ENCODE peak calls at places on chromosomes 12 and 14, in four cellular contexts. G, C, A and L are unnamed samples.

GRCh38 chr12:58554522-58555157 is 365.7 kb downstream of the LRIG3 start:
- DNase-seq in C (no peak), A (peak), G (no peak), L (no peak)

GRCh38 chr14:98721061-98721460 is 550.9 kb downstream of the BCL11B start:
- DNase-seq in G (no peak), A (no peak), C (no peak), L (no peak)

GRCh38 chr12:12723147-12723680 is 6.0 kb downstream of the CDKN1B start:
- DNase-seq in C (no peak), G (no peak), A (no peak), L (no peak)

GRCh38 chr14:23175823-23176222 is 7.6 kb downstream of the SLC7A8 start:
- DNase-seq in C (no peak), G (no peak), A (no peak), L (no peak)

GRCh38 chr14:89025581-89026236 is 201.3 kb downstream of the TTC8 start:
- DNase-seq in A (no peak), C (peak), G (no peak), L (peak)

GRCh38 chr12:6065131-6065871 is 59.2 kb downstream of the VWF start:
- DNase-seq in G (no peak), A (no peak), C (no peak), L (no peak)

GRCh38 chr12:27906127-27906500 is 66.4 kb downstream of the PTHLH start:
- DNase-seq in G (no peak), A (no peak), C (peak), L (no peak)

GRCh38 chr12:43957732-43958131 is 121.9 kb downstream of the TMEM117 start:
- DNase-seq in G (no peak), A (peak), C (peak), L (peak)

GRCh38 chr12:106118278-106118820 is 20.4 kb downstream of the NUAK1 start:
- DNase-seq in C (no peak), G (no peak), A (no peak), L (no peak)

GRCh38 chr12:75892779-75893408 is 138.7 kb downstream of the PHLDA1 start:
- DNase-seq in C (peak), A (no peak), G (no peak), L (no peak)

GRCh38 chr14:92553456-92553855 is 39.9 kb downstream of the RIN3 start:
- DNase-seq in C (peak), A (no peak), G (no peak), L (no peak)

DNA sequence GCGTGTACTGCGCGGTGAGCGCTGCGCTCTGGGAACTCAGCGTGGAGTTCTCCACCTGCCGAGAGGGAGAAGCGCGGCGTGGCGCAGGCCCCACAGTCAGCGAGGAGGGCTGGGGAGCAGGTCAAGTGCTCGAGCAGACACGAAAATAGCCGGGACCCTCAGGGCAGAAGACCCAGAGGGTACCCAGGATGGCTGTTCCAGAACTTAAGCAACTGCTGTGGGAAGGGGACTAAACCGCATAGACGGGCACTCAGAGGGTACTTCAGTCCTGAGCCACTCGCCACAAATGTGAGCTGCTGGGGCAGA is 59.4 kb upstream of the GPR68 start:
- DNase-seq in G (no peak), C (no peak), A (no peak), L (no peak)
- H3K4me3 ChIP-seq in G (no peak), C (no peak), A (no peak), L (no peak)

DNA sequence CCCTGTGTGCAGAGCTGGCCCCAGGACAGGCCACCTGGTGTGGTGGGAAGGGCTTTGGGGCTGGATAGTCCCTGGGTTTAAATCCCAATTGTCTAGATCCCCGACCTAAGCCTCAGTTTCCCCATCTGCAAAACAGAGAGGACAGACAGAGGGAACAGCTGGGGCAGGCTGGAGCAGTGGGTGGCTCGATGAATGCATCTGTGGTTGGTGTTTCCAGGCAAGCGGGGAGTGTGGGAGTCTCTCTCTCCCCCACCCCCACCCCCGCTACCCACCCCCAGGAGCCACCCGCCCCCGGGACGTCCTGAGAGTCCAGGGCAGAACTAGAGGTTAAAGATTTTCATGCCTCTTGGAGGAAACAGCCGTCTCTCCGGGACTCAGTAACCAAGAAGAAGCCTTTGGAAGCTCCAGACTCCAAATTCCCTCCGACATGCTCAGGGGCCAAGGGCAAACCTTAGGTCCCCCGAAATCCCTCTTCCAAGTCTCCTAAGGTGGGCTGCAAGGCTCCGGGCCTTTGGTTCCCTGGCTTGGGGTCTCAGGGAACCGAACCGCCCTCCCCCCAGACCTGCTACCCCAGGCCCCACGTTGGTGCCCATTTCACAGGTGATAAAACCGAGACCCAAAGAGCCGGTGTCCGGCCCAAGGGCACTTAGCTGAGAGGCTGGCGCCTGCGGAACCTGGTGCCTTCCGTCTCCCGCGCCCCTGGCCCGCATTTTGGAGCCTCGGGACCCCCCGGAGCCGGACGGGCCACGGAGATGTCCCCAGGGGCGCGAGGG is 478 bp downstream of the TRPV4 start:
- DNase-seq in C (no peak), G (no peak), A (no peak), L (no peak)
- H3K4me3 ChIP-seq in C (peak), G (peak), A (no peak), L (peak)

GRCh38 chr14:96122496-96122895 is 82.1 kb upstream of the BDKRB2 start:
- DNase-seq in C (peak), A (no peak), G (no peak), L (peak)

GRCh38 chr14:96119947-96120346 is 80.8 kb downstream of the C14orf132 start:
- DNase-seq in C (no peak), G (no peak), A (no peak), L (no peak)

GRCh38 chr14:96120392-96120791 is 81.2 kb downstream of the C14orf132 start:
- DNase-seq in A (no peak), C (no peak), G (no peak), L (no peak)

GRCh38 chr14:96120941-96121340 is 81.8 kb downstream of the C14orf132 start:
- DNase-seq in C (no peak), A (no peak), G (no peak), L (no peak)

DNA sequence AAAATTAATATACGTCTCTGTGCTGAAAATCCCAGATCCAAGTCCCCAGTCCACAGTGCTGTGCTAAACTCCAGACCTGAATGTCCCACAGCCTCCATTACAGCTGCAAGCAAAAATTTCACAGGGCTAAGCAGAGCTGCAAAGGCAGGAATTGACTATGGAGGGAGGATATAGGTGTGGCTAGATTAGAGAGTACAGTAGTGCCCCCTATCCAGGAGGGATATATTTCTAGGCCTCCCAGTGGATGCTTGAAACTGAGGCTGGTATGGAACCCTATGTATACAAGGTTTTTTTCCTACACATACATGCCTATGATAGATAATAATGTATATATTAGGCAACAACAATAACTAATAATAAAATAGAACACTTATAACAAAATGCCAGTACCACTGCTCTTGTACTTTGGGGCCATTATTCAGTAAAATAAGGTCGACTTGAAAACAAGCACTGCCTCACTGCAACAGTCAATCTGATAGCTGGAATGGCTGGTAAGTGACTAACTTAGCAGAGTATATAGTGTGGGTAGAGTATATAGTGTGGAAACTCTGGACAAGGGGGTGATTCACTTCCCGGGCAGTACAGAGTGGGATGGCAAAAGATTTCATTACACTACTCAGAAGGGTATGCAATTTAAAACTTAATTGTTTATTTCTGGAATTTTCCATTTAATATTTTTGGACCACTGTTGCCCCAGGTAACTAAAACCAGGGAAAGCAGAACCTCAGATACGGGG is 82.7 kb downstream of the C14orf132 start:
- DNase-seq in G (no peak), A (no peak), C (no peak), L (peak)
- H3K4me3 ChIP-seq in G (no peak), A (no peak), C (no peak), L (no peak)

DNA sequence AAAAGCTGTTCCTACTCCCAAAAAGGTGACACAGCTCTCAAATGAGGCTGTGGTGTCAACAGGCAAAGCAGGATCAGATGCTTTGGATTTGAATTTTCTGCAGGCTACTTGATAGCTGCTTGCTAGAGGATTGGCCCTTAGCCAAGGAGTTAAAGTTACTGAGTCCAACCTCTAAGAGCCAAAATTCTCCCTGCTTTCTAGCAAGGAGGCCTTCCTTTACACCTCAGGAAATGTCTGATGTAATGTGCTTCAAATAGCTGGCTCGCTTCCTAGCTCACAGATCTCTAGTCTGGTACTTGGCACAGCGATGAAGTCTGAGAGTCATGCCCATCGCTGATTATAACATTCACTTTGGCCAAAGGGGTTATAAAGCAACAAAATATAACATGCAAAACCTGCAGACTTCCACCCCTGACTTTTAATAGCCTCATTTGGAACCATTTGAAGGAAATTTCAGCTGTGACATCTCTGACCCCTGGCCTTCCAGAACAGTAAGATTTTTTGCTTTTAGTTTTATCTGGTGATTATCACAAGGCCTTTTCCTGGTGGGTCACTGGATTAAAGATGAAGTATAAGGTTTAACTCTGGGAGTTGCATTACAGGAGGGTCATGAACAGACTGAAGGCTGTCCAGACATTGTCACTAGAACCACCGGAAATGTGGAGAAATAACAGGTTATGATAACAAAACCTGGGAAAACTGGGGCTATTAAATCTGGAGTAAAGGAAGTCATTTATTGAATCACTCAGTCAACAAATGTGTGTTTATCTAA is 189.7 kb downstream of the EPS8 start:
- DNase-seq in G (no peak), A (peak), C (no peak), L (peak)
- H3K4me3 ChIP-seq in G (no peak), A (no peak), C (no peak), L (no peak)

GRCh38 chr14:53391156-53391555 is 238.0 kb upstream of the DDHD1 start:
- DNase-seq in C (no peak), G (no peak), A (no peak), L (no peak)
- H3K4me3 ChIP-seq in C (no peak), G (no peak), A (no peak), L (no peak)

DNA sequence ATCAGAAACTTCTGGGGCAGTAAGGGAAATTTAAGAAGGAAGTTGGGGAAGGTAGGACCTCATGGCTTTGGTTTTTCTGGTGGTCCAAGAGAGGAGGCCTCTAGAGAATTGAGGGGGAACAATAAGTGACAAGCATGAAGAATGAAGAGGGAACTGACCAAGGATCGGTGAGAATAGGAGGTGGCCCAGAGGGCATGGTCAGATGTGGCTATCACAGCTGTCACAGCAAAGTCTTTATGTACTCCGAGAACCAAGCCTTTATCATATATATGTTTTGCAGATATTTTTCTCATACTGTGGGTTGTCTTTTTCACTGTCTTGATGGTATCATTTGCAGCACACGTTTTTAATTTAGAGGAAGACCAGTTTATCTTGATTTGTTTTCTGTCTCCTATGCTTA is 64.3 kb downstream of the PPP2R5C start:
- DNase-seq in G (no peak), A (no peak), C (no peak), L (no peak)
- H3K4me3 ChIP-seq in G (no peak), A (no peak), C (no peak), L (no peak)